ENCODE peak calls at places on chromosomes 1 and 21, in four cellular contexts. S, Q, O and B are unnamed samples.

GRCh38 chr1:209873067-209873810 is 45.5 kb downstream of the UTP25 start:
- DNase-seq in Q (peak), O (no peak), S (no peak), B (no peak)

GRCh38 chr1:43651922-43652321 is 2.0 kb downstream of the KDM4A start:
- DNase-seq in Q (no peak), S (no peak), O (no peak), B (no peak)

GRCh38 chr1:228390649-228391048 is 16.0 kb downstream of the TRIM11 start:
- DNase-seq in O (no peak), Q (no peak), S (no peak), B (no peak)

GRCh38 chr1:34858901-34859441 is 578 bp downstream of the SMIM12 start:
- DNase-seq in O (no peak), Q (no peak), S (peak), B (peak)

GRCh38 chr1:212621043-212621829 is 12.7 kb downstream of the ATF3 start:
- DNase-seq in Q (no peak), S (no peak), O (no peak), B (peak)

GRCh38 chr1:24714859-24715520 is 30.3 kb upstream of the CLIC4 start:
- DNase-seq in S (no peak), Q (peak), O (no peak), B (peak)

GRCh38 chr1:160522622-160523345 is at the start of gene SLAMF6:
- DNase-seq in O (peak), S (peak), Q (no peak), B (peak)

GRCh38 chr21:23955130-23955873 is 1652.0 kb downstream of the MRPL39 start:
- DNase-seq in Q (no peak), S (no peak), O (no peak), B (no peak)

GRCh38 chr1:13694886-13695684 is 4.9 kb upstream of the PRDM2 start:
- DNase-seq in Q (no peak), O (no peak), S (no peak), B (no peak)

GRCh38 chr1:40921522-40921921 is 58.0 kb upstream of the CTPS1 start:
- DNase-seq in Q (no peak), S (no peak), O (no peak), B (no peak)

GRCh38 chr1:200302192-200302892 is 107.5 kb downstream of the ZNF281 start:
- DNase-seq in S (peak), Q (peak), O (peak), B (peak)

GRCh38 chr1:84758968-84759491 is 68.8 kb upstream of the SSX2IP start:
- DNase-seq in Q (no peak), O (no peak), S (no peak), B (peak)

GRCh38 chr21:17200250-17200649 is 312.6 kb upstream of the CXADR start:
- DNase-seq in O (no peak), S (no peak), Q (no peak), B (no peak)

GRCh38 chr21:43864313-43864805 is 664 bp upstream of the AGPAT3 start:
- DNase-seq in Q (peak), O (peak), S (peak), B (peak)

GRCh38 chr1:48044311-48044710 is 47.1 kb upstream of the TRABD2B start:
- DNase-seq in O (no peak), Q (no peak), S (no peak), B (no peak)

GRCh38 chr1:64601207-64601606 is 131.3 kb downstream of the CACHD1 start:
- DNase-seq in O (no peak), S (no peak), Q (no peak), B (no peak)

GRCh38 chr1:24929091-24929875 is 793 bp downstream of the RUNX3 start:
- DNase-seq in Q (peak), S (no peak), O (no peak), B (peak)

GRCh38 chr1:169550294-169550693 is 36.0 kb downstream of the F5 start:
- DNase-seq in S (peak), Q (peak), O (peak), B (no peak)

GRCh38 chr1:33583567-33583966 is 111.1 kb downstream of the ZSCAN20 start:
- DNase-seq in S (no peak), Q (no peak), O (no peak), B (no peak)

GRCh38 chr1:205258313-205259176 is 30.8 kb downstream of the TMCC2 start:
- DNase-seq in Q (peak), S (no peak), O (no peak), B (no peak)

GRCh38 chr1:154485905-154486304 is 16.1 kb upstream of the TDRD10 start:
- DNase-seq in S (no peak), O (no peak), Q (no peak), B (no peak)

GRCh38 chr21:43921979-43922945 is 57.2 kb downstream of the AGPAT3 start:
- DNase-seq in O (peak), S (no peak), Q (no peak), B (peak)

GRCh38 chr21:42479582-42479981 is 16.4 kb downstream of the RSPH1 start:
- DNase-seq in S (no peak), Q (no peak), O (no peak), B (no peak)

GRCh38 chr1:30697571-30697970 is 25.8 kb downstream of the MATN1 start:
- DNase-seq in O (peak), Q (no peak), S (no peak), B (no peak)

GRCh38 chr1:31618916-31619846 is 1.7 kb downstream of the HCRTR1 start:
- DNase-seq in Q (no peak), S (no peak), O (no peak), B (no peak)

GRCh38 chr1:156487862-156488261 is 12.7 kb downstream of the MEF2D start:
- DNase-seq in S (no peak), O (peak), Q (peak), B (peak)

GRCh38 chr21:46458315-46459023 is at the start of gene DIP2A:
- DNase-seq in O (peak), Q (peak), S (peak), B (peak)

GRCh38 chr1:97190326-97190725 is 468.7 kb downstream of the PTBP2 start:
- DNase-seq in S (no peak), Q (peak), O (no peak), B (no peak)

GRCh38 chr1:109792056-109792831 is 28.5 kb upstream of the EPS8L3 start:
- DNase-seq in O (no peak), Q (peak), S (peak), B (no peak)

GRCh38 chr21:45309069-45309521 is 21.4 kb upstream of the POFUT2 start:
- DNase-seq in S (peak), Q (no peak), O (no peak), B (peak)

GRCh38 chr1:228379165-228379460 is 27.5 kb downstream of the TRIM11 start:
- DNase-seq in Q (no peak), O (no peak), S (no peak), B (peak)

GRCh38 chr21:19507682-19508260 is 1104.2 kb upstream of the TMPRSS15 start:
- DNase-seq in O (no peak), S (no peak), Q (no peak), B (no peak)

DNA sequence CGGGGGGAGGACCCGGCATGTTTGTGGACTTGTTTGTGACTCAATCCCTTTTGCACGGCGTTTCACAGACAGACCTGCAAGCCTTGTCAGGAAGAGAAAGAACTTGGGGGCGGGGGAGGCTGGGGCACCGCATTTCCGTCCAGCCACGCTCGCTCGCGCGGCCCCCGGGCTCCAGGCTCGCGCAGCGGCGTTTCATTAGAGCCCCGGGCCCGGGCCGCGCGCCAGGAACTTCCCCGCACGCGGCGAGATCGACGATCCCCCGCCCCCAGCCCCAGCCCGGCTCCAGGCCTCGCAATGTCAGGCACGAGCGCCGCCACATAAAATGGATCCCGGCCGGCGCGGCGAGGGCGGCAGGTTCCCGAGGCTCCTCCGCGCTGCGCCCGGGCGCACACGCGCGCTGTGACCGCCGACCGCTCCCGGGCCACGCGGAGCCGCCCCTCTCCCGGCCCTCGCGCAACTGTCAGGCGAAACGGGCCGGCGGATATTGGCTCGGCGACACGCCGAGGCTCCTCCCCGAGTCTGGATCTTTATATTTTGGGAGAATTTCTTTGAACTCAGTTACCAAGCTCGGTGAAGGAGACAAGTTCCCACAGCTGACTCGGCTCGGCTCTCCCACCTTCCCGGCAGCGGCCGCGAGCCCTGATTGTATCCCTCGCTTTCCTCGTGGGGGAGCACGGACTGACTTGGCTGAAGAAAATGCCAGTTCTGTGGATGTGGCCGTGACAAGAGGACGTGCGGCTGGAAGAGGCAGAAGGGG is at the start of gene KIF26B:
- DNase-seq in Q (peak), O (peak), S (peak), B (peak)
- TF ChIP-seq CTCF in Q (no peak), O (no peak), S (no peak), B (no peak)

GRCh38 chr1:20343149-20343936 is 52.7 kb downstream of the VWA5B1 start:
- DNase-seq in Q (no peak), S (no peak), O (peak), B (peak)
- TF ChIP-seq CTCF in Q (no peak), S (no peak), O (no peak), B (no peak)

GRCh38 chr1:220681220-220681847 is 8.8 kb upstream of the C1orf115 start:
- DNase-seq in Q (no peak), O (no peak), S (no peak), B (no peak)

GRCh38 chr1:220684890-220685289 is 5.3 kb upstream of the C1orf115 start:
- DNase-seq in Q (no peak), S (no peak), O (no peak), B (no peak)

GRCh38 chr1:220682901-220683576 is 7.1 kb upstream of the C1orf115 start:
- DNase-seq in O (no peak), S (no peak), Q (no peak), B (no peak)

GRCh38 chr1:220685879-220686278 is 4.3 kb upstream of the C1orf115 start:
- DNase-seq in Q (no peak), O (no peak), S (peak), B (no peak)

DNA sequence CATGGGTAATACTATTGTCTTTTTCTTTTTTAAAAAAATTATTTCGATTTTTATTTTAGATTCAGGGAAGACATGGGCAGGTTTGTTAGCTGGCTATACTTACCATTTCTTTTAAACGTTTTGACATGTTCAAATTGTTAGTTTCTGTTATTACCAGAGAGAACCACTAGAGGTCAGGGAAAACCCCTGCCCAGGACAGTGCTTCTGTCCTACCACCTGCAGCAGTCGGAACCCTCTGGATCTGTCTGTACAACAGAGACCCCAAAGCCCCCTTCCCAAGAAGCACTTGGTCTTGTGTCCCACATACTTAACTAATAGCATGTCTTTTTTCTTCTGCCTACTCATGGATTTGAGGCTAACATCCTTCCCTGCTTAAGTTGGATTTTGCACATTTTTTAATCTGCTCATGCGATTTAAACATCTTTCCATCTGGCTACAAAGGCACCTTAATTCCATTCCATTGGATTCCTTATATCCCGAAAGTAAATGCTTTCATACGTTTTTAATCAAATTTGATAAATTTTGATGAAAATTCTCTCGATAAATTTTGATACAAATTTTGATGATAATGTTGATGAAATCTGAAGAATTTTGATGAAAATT is 10.0 kb upstream of the C1orf115 start:
- DNase-seq in S (peak), Q (peak), O (peak), B (peak)
- TF ChIP-seq CTCF in S (peak), Q (peak), O (peak), B (peak)

GRCh38 chr21:20741445-20741844 is 256.8 kb upstream of the NCAM2 start:
- DNase-seq in S (no peak), Q (no peak), O (no peak), B (no peak)

GRCh38 chr21:20737227-20737626 is 261.0 kb upstream of the NCAM2 start:
- DNase-seq in Q (no peak), S (no peak), O (no peak), B (no peak)

GRCh38 chr21:20739421-20739820 is 258.8 kb upstream of the NCAM2 start:
- DNase-seq in S (no peak), O (no peak), Q (no peak), B (peak)
- TF ChIP-seq CTCF in S (no peak), O (no peak), Q (no peak), B (no peak)

GRCh38 chr1:95451054-95451453 is 217.0 kb downstream of the RWDD3 start:
- DNase-seq in S (peak), Q (peak), O (no peak), B (no peak)
- TF ChIP-seq CTCF in S (no peak), Q (peak), O (no peak), B (no peak)

DNA sequence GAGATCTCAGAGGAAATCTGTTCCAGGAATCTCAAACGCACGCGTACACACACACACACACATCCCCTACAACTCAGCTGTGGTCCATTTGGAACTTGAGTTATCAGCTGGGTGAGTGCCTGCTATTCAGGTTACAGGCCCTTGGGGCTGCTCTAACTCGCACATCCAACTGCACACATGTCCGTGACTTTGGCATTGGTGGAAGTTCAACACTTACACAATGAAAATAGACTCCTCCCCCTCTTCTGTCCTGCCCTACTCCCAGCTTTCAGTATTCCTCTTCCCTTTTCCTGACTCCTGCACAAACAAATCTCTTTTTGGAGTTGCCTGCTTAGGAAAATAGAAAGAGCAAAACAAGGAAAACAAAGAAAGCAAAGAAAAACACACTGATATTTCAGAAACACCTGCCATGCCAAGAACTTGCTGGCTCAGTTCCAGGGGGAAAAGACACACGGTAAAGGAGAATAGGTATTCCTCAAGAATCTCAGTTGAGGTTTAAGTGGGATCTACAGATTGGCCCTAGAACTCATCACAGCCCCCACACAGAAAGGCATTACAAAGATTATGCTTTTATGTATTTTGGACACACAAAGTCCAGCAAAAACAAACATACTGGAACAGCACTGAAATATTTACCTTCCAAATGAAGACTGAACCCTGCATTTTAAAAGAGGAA is 140.8 kb downstream of the TGFBR3 start:
- DNase-seq in S (no peak), O (no peak), Q (no peak), B (no peak)
- TF ChIP-seq CTCF in S (no peak), O (no peak), Q (no peak), B (no peak)

DNA sequence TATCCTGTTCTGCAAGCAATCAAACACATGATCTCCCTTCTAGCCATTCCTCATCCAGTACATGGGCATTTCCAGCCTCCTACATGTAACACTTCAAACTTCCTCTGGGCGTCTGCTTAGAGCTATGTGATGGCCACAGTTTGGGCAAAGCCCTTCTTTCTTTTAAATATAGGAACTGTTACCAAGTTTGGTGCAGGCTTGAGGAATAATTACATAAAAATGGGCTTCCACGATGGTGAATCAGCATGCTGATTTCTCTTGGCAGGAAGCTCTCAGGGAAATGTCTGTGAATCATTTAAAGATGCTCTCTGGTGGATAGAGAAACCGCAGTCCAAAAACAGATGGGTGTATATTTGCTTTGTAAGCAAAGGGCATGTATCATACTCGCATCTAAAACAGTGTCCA is 176.9 kb upstream of the FMN2 start:
- DNase-seq in S (no peak), Q (peak), O (no peak), B (no peak)
- TF ChIP-seq CTCF in S (no peak), Q (no peak), O (no peak), B (no peak)

GRCh38 chr1:235558783-235559182 is 54.5 kb upstream of the B3GALNT2 start:
- DNase-seq in O (no peak), Q (no peak), S (no peak), B (no peak)

GRCh38 chr1:235552146-235552716 is 48.0 kb upstream of the B3GALNT2 start:
- DNase-seq in O (no peak), Q (no peak), S (no peak), B (no peak)

GRCh38 chr1:235557495-235557894 is 53.2 kb upstream of the B3GALNT2 start:
- DNase-seq in Q (no peak), S (peak), O (no peak), B (peak)

GRCh38 chr1:235553063-235553675 is 48.9 kb upstream of the B3GALNT2 start:
- DNase-seq in O (no peak), Q (no peak), S (no peak), B (no peak)

DNA sequence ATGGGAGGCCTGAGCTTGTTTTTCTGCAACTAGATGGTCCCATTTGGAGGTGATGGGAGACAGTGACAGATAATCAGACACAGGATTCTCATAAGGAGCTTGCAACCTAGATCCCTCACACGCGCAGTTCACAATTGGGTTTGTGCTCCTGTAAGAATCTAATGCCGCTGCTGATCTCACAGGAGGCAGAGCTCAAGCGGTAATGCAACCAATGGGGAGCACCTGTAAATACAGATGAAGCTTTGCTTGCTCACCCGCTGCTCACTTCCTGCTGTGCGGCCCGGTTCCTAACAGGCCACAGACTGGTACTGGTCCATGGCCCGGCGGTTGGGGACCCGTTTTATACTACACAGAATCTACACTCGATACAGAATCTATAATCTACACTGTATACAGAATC is 52.6 kb upstream of the B3GALNT2 start:
- DNase-seq in O (no peak), S (no peak), Q (no peak), B (no peak)
- TF ChIP-seq CTCF in O (no peak), S (no peak), Q (no peak), B (no peak)

GRCh38 chr1:78553859-78554258 is 63.1 kb downstream of the PTGFR start:
- DNase-seq in Q (no peak), O (no peak), S (peak), B (peak)
- TF ChIP-seq CTCF in Q (peak), O (no peak), S (no peak), B (no peak)

GRCh38 chr1:215878128-215878527 is 311.0 kb downstream of the KCTD3 start:
- DNase-seq in S (no peak), Q (no peak), O (no peak), B (no peak)
- TF ChIP-seq CTCF in S (no peak), Q (no peak), O (no peak), B (no peak)